ENCODE peak calls at places on chromosomes 4 and X, in four cellular contexts. R is body of pancreas, I is tibial nerve, F is lower lobe of right lung. S is an unnamed sample. For H3K9me3, the result is how much of the 10 kb centered on the place peaks cover.

GRCh38 chr4:82360298-82361177 is 13.3 kb downstream of the HNRNPD start:
- DNase-seq in R (no peak), I (no peak), F (no peak), S (no peak)

GRCh38 chr4:40405194-40405593 is 70.1 kb downstream of the CHRNA9 start:
- DNase-seq in R (no peak), I (no peak), F (no peak), S (no peak)

GRCh38 chr4:56544573-56545131 is 39.1 kb downstream of the ARL9 start:
- DNase-seq in R (peak), I (peak), F (peak), S (peak)

GRCh38 chrX:94854251-94854650 is 1180.2 kb downstream of the FAM133A start:
- DNase-seq in R (no peak), I (no peak), F (no peak), S (no peak)

GRCh38 chr4:20395160-20395773 is 143.6 kb downstream of the SLIT2 start:
- DNase-seq in R (peak), I (no peak), F (no peak), S (peak)

GRCh38 chr4:145216532-145216931 is 36.1 kb upstream of the OTUD4 start:
- DNase-seq in R (no peak), I (no peak), F (no peak), S (no peak)

GRCh38 chrX:153690466-153690865 is 2.7 kb downstream of the SLC6A8 start:
- DNase-seq in R (no peak), I (no peak), F (no peak), S (no peak)

GRCh38 chrX:40644175-40644574 is 3.2 kb downstream of the CXorf38 start:
- DNase-seq in R (no peak), I (no peak), F (no peak), S (no peak)

GRCh38 chr4:119810001-119810400 is 181.4 kb upstream of the PDE5A start:
- DNase-seq in R (no peak), I (no peak), F (no peak), S (no peak)

GRCh38 chrX:95056901-95057300 is 1382.9 kb downstream of the FAM133A start:
- DNase-seq in R (no peak), I (no peak), F (no peak), S (no peak)

GRCh38 chr4:11857881-11858280 is 429.2 kb upstream of the HS3ST1 start:
- DNase-seq in R (no peak), I (no peak), F (no peak), S (no peak)

GRCh38 chrX:124212622-124213021 is 119.8 kb upstream of the TEX13D start:
- DNase-seq in R (no peak), I (no peak), F (no peak), S (peak)

GRCh38 chrX:31550169-31550568 is 478.3 kb upstream of the FTHL17 start:
- DNase-seq in R (no peak), I (no peak), F (no peak), S (no peak)

GRCh38 chr4:182880387-182881356 is 36.5 kb downstream of the DCTD start:
- DNase-seq in R (peak), I (no peak), F (no peak), S (no peak)

GRCh38 chrX:15873566-15873965 is 19.0 kb upstream of the AP1S2 start:
- DNase-seq in R (no peak), I (no peak), F (no peak), S (no peak)

GRCh38 chrX:153179131-153179530 is at the start of gene MAGEA1:
- DNase-seq in R (no peak), I (no peak), F (no peak), S (no peak)

GRCh38 chr4:2462218-2462991 is 6.5 kb upstream of the RNF4 start:
- DNase-seq in R (peak), I (peak), F (peak), S (peak)

GRCh38 chr4:47716017-47716416 is 121.8 kb downstream of the CORIN start:
- DNase-seq in R (no peak), I (no peak), F (no peak), S (no peak)

GRCh38 chr4:183354213-183354612 is 32.0 kb upstream of the CLDN24 start:
- DNase-seq in R (no peak), I (no peak), F (no peak), S (no peak)

GRCh38 chr4:41882622-41883347 is 52.4 kb upstream of the TMEM33 start:
- DNase-seq in R (peak), I (no peak), F (peak), S (peak)

GRCh38 chrX:50202539-50202938 is 1.7 kb upstream of the AKAP4 start:
- DNase-seq in R (no peak), I (no peak), F (no peak), S (no peak)

GRCh38 chrX:1486177-1486576 is 33.5 kb upstream of the ASMTL start:
- DNase-seq in R (no peak), I (no peak), F (no peak), S (no peak)

GRCh38 chr4:139857021-139857420 is 191.4 kb downstream of the MGST2 start:
- DNase-seq in R (no peak), I (no peak), F (no peak), S (no peak)

GRCh38 chrX:101493225-101493624 is 8.0 kb downstream of the ARMCX4 start:
- DNase-seq in R (no peak), I (no peak), F (no peak), S (no peak)

GRCh38 chr4:8083086-8083825 is 75.4 kb downstream of the ABLIM2 start:
- DNase-seq in R (no peak), I (no peak), F (no peak), S (no peak)

GRCh38 chrX:138519296-138519695 is 192.2 kb downstream of the FGF13 start:
- DNase-seq in R (no peak), I (no peak), F (no peak), S (no peak)

GRCh38 chrX:153407736-153408135 is 3.5 kb upstream of the ZFP92 start:
- DNase-seq in R (no peak), I (no peak), F (no peak), S (no peak)

GRCh38 chrX:149004936-149005335 is 500.2 kb downstream of the IDS start:
- DNase-seq in R (no peak), I (no peak), F (no peak), S (no peak)

GRCh38 chrX:12970691-12971202 is 4.2 kb upstream of the TMSB4X start:
- DNase-seq in R (peak), I (no peak), F (no peak), S (peak)

DNA sequence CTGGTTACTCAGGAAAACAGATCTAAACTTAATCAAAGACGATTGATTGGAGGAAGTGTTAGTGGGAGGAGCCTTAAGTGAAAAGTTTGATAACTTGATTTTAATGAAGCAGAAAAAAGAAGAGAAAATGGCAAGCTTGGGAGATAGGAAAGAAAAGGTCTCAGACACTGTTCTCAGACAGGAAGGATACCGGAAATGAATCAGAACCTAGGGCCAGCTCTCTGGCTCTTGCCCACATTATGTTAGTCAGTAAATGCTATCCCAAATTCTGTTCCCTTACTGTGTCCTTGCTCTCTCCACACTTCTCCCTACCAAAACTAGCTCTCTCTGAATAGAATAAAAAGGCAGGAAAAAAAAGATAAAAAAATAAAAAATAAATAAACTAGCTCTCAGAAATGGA is 48.6 kb upstream of the TMEM164 start:
- DNase-seq in R (no peak), I (no peak), F (no peak), S (no peak)
- H3K9me3 ChIP-seq in R (under half), I (under half), F (under half), S (under half)

GRCh38 chrX:52577464-52578173 is 60.8 kb upstream of the XAGE1B start:
- DNase-seq in R (no peak), I (no peak), F (no peak), S (no peak)
- H3K9me3 ChIP-seq in R (under half), I (under half), F (under half), S (under half)

GRCh38 chr4:158519226-158519625 is 2.5 kb upstream of the RXFP1 start:
- DNase-seq in R (no peak), I (no peak), F (no peak), S (no peak)

GRCh38 chr4:158523990-158524545 is 2.4 kb downstream of the RXFP1 start:
- DNase-seq in R (no peak), I (no peak), F (no peak), S (no peak)

GRCh38 chr4:158521490-158522111 is at the start of gene RXFP1:
- DNase-seq in R (no peak), I (no peak), F (no peak), S (no peak)
- H3K9me3 ChIP-seq in R (under half), I (under half), F (under half), S (under half)

DNA sequence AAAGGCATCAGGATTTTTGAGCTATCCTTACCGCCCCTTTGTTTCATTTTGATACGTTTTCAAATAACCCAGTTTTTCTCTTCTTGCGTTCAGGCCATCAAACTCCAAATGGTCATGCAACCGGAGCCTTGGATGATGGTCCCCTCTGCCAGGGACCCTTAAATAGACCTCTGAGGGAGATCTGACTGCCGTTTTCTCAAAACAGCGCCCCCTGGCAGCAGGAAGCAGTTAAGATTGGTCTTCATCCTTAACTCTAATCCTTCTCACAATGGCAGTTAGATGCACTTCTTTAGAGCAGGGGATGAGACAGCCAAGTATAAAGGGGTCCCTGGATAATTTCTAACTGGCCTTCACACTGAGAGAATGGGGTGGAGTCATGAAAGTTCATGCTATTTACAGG is 525.0 kb upstream of the SPANXN1 start:
- DNase-seq in R (no peak), I (no peak), F (no peak), S (no peak)
- H3K9me3 ChIP-seq in R (under half), I (under half), F (under half), S (under half)

GRCh38 chr4:188091-188490 is 63.8 kb downstream of the ZNF718 start:
- DNase-seq in R (no peak), I (no peak), F (no peak), S (no peak)
- H3K9me3 ChIP-seq in R (under half), I (half or more), F (half or more), S (under half)

GRCh38 chr4:763191-763810 is 57.7 kb downstream of the PCGF3 start:
- DNase-seq in R (no peak), I (no peak), F (peak), S (no peak)

GRCh38 chr4:760616-761015 is 55.0 kb downstream of the PCGF3 start:
- DNase-seq in R (no peak), I (no peak), F (peak), S (no peak)

GRCh38 chr4:762211-763190 is 56.9 kb downstream of the PCGF3 start:
- DNase-seq in R (no peak), I (no peak), F (peak), S (no peak)

GRCh38 chr4:761086-761485 is 55.5 kb downstream of the PCGF3 start:
- DNase-seq in R (no peak), I (no peak), F (peak), S (no peak)

GRCh38 chr4:761739-762138 is 56.1 kb downstream of the PCGF3 start:
- DNase-seq in R (no peak), I (no peak), F (peak), S (no peak)
- H3K9me3 ChIP-seq in R (under half), I (under half), F (under half), S (under half)

GRCh38 chrX:81662381-81662780 is 460.5 kb downstream of the SH3BGRL start:
- DNase-seq in R (no peak), I (no peak), F (no peak), S (no peak)
- H3K9me3 ChIP-seq in R (under half), I (under half), F (under half), S (under half)

DNA sequence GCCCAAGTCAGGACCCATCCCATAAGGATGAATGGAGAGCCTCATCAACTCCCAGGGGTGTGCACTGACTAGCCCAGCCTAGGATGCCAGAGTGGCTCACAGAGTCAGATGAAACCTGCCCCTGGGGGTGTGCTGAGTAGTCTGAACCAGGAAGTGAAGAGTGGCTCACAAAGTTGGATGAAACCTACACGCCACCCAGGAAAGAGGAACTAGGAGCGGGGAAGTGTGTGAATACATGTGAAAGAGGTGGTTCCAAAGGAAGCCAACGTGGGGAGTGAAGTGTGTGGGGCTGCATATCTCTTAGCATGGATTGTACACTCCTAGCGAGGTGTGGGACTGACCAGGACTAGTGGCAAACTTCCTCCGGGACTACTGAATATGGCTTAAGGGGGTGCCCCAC is 902.1 kb upstream of the NDST4 start:
- DNase-seq in R (no peak), I (no peak), F (no peak), S (no peak)
- H3K9me3 ChIP-seq in R (under half), I (under half), F (under half), S (under half)

DNA sequence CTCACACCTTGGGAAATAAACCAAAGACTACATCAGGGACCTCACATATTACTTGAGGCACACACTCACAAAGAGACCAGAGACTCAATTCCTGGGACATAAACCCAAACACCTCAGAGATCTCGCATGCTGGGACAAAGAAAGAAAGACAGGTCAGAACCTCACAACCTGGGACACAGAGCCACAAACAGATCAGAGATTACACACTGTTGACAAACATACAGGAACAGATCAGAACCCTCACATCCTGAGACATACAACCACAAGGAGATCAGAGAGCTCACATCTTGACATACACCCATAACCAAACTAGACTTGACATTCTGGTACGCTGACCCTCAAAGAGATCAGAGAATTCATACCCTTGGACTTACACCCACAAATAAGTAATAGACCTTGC is 17.3 kb downstream of the SUV39H1 start:
- DNase-seq in R (no peak), I (no peak), F (no peak), S (no peak)
- H3K9me3 ChIP-seq in R (under half), I (under half), F (under half), S (under half)

DNA sequence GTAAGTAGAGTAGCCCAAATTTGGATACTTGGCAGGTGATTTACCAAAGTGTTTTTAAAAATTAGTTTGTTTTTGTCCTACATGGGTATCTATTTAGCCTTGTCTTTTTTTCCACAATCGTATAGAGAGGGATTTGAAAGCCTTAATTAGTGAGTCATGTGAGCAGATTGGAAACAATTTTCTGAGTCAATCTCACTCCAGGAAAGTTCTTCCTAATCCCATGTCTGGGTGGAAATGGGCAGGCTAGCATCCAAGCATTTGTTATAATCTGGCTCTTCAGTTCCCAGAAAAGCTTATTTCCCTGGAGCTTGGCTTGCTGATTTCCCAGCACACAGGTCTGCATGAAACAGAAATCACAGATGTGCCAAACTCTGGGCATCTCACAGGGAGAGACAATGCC is 426.9 kb upstream of the BOD1L1 start:
- DNase-seq in R (no peak), I (no peak), F (no peak), S (no peak)
- H3K9me3 ChIP-seq in R (under half), I (under half), F (under half), S (under half)

S was measured in T-helper 17 cell.